ENCODE peak calls at places on chromosomes 2 and 18, in four cellular contexts. V is GM12878, C is K562, R is H1. F is an unnamed sample.

GRCh38 chr18:48804856-48805610 is 145.7 kb downstream of the SMAD7 start:
- DNase-seq in R (no peak), V (no peak), C (no peak), F (no peak)

GRCh38 chr18:3706279-3707097 is 256.5 kb downstream of the TGIF1 start:
- DNase-seq in V (no peak), C (peak), R (no peak), F (peak)

GRCh38 chr18:32093523-32093922 is 1.8 kb downstream of the RNF138 start:
- DNase-seq in R (no peak), C (peak), V (no peak), F (peak)

GRCh38 chr2:177078843-177079242 is 133.8 kb upstream of the HNRNPA3 start:
- DNase-seq in C (no peak), R (no peak), V (no peak), F (no peak)

GRCh38 chr2:160464996-160465395 is 28.6 kb downstream of the RBMS1 start:
- DNase-seq in V (no peak), C (no peak), R (no peak), F (no peak)

GRCh38 chr2:41737888-41738287 is 309.9 kb upstream of the PKDCC start:
- DNase-seq in C (no peak), V (no peak), R (no peak), F (no peak)

GRCh38 chr2:11375025-11375688 is 30.7 kb upstream of the ROCK2 start:
- DNase-seq in C (no peak), R (no peak), V (no peak), F (no peak)

GRCh38 chr18:75869197-75869596 is 441.7 kb upstream of the SMIM21 start:
- DNase-seq in R (no peak), C (no peak), V (no peak), F (no peak)

GRCh38 chr2:16218161-16218560 is 277.8 kb downstream of the MYCN start:
- DNase-seq in R (no peak), C (no peak), V (no peak), F (no peak)

GRCh38 chr2:152335016-152335850 is at the start of gene FMNL2:
- DNase-seq in C (peak), V (peak), R (peak), F (peak)

GRCh38 chr2:166700079-166700478 is 188.2 kb upstream of the XIRP2 start:
- DNase-seq in V (no peak), C (no peak), R (no peak), F (peak)

GRCh38 chr18:69996417-69996816 is 48.7 kb upstream of the CD226 start:
- DNase-seq in C (no peak), R (no peak), V (no peak), F (no peak)

GRCh38 chr2:128444044-128444771 is 125.5 kb upstream of the HS6ST1 start:
- DNase-seq in R (peak), C (no peak), V (no peak), F (no peak)

GRCh38 chr2:175156534-175156933 is 11.5 kb downstream of the ATF2 start:
- DNase-seq in V (no peak), C (no peak), R (no peak), F (no peak)

GRCh38 chr18:5872886-5873285 is 22.4 kb downstream of the TMEM200C start:
- DNase-seq in C (no peak), R (no peak), V (no peak), F (no peak)

GRCh38 chr18:3494245-3494526 is 44.2 kb downstream of the TGIF1 start:
- DNase-seq in C (no peak), V (no peak), R (no peak), F (no peak)

DNA sequence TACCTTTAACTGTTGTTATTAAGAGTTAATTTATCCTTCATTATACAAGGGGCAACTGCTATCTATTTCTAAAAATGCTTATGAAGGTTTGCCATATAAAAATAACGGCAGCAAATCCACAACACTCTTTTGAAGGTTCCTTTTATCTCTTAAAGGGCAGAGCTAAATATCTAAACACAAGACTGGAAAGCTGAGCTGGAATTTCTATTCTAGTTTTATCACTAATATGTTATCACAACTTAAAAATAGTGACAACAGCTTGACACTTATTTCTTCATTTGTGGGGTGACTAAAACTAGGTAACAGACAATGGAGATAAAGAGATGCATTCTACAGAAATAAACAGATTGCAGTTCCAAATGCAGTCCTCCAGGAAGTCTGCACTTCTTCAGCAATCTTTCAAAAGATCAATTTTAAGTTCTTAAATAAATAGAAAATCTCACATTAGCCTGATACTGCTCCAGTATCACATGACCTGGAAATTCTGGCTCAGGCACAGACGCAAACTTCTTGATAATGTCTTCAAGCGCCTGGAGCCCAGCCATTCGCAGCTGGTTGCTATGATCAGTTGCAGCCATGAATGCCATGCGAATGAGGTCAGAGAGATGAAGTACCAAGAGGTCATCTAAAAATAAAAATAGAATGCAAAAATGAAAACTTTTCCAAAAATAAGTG is 54.0 kb upstream of the STRN start:
- DNase-seq in R (no peak), V (no peak), C (no peak), F (peak)
- H3K27ac ChIP-seq in R (no peak), V (no peak), C (no peak), F (no peak)

GRCh38 chr2:26670931-26671460 is 21.5 kb upstream of the KCNK3 start:
- DNase-seq in V (no peak), R (no peak), C (no peak), F (no peak)

GRCh38 chr2:26670171-26670570 is 22.4 kb upstream of the KCNK3 start:
- DNase-seq in R (no peak), C (no peak), V (no peak), F (peak)

GRCh38 chr2:26668041-26668440 is 24.5 kb upstream of the KCNK3 start:
- DNase-seq in C (no peak), R (no peak), V (no peak), F (no peak)

GRCh38 chr2:26669099-26669498 is 23.4 kb upstream of the KCNK3 start:
- DNase-seq in R (no peak), V (no peak), C (no peak), F (no peak)

GRCh38 chr2:26666671-26667070 is 25.5 kb upstream of the CIB4 start:
- DNase-seq in R (no peak), V (no peak), C (no peak), F (peak)
- TF ChIP-seq CHD1 in R (no peak), V (no peak), C (no peak), F (no peak)

GRCh38 chr18:78607784-78608183 is 371.8 kb upstream of the SALL3 start:
- DNase-seq in V (no peak), C (no peak), R (no peak), F (no peak)
- H3K27ac ChIP-seq in V (no peak), C (no peak), R (no peak), F (no peak)

GRCh38 chr2:75021672-75022071 is 63.2 kb downstream of the POLE4 start:
- DNase-seq in R (no peak), V (no peak), C (no peak), F (peak)
- TF ChIP-seq CHD1 in R (no peak), V (no peak), C (no peak), F (no peak)

GRCh38 chr2:112149194-112149593 is 11.0 kb downstream of the FBLN7 start:
- DNase-seq in V (no peak), C (no peak), R (peak), F (no peak)

GRCh38 chr2:112151275-112151674 is 13.1 kb downstream of the FBLN7 start:
- DNase-seq in R (no peak), C (no peak), V (no peak), F (no peak)

GRCh38 chr2:112149866-112150435 is 11.8 kb downstream of the FBLN7 start:
- DNase-seq in R (peak), V (no peak), C (no peak), F (no peak)

GRCh38 chr2:112150851-112151250 is 12.7 kb downstream of the FBLN7 start:
- DNase-seq in C (no peak), V (no peak), R (peak), F (no peak)

DNA sequence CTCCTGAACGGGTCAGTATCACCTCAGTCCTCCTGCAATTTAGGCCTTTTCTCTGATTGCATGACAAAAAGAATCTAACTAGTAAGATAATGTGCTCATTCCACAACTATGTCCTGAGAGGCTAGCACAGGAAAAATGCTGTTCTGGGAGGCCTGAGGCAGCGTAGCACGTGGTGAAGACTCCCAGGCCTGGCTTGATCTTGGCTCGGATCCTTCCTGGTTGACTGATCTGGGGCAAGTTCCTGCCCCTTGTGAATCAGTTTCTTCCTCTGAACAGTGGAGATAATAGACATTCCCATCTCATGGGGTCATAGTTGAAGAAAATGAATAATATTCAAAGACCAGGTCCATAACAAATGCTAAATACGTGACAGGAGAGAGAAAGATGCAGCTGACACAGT is 12.3 kb downstream of the FBLN7 start:
- DNase-seq in C (no peak), V (no peak), R (peak), F (peak)
- H3K27ac ChIP-seq in C (no peak), V (no peak), R (no peak), F (peak)

DNA sequence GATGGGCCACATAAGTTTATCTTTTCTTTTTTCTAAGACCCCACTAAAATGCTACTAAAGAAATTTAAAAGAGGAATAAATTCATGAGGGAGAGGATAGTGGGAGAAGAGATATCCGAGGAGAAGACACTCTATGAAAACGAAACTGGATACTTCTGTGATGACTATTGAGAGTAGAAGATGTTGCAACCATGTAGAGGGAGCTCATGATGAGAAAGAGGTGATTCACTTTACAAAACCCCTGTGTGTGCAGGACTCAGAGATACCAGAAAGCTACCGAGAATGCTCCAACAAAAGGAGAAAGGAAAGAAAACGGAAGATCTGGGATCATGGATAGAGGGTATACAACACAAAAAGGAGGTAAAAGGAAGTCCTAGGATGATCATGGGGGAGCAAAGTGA is 34.9 kb downstream of the SLC38A11 start:
- DNase-seq in V (no peak), C (no peak), R (no peak), F (peak)
- TF ChIP-seq CHD1 in V (no peak), C (no peak), R (no peak), F (no peak)

DNA sequence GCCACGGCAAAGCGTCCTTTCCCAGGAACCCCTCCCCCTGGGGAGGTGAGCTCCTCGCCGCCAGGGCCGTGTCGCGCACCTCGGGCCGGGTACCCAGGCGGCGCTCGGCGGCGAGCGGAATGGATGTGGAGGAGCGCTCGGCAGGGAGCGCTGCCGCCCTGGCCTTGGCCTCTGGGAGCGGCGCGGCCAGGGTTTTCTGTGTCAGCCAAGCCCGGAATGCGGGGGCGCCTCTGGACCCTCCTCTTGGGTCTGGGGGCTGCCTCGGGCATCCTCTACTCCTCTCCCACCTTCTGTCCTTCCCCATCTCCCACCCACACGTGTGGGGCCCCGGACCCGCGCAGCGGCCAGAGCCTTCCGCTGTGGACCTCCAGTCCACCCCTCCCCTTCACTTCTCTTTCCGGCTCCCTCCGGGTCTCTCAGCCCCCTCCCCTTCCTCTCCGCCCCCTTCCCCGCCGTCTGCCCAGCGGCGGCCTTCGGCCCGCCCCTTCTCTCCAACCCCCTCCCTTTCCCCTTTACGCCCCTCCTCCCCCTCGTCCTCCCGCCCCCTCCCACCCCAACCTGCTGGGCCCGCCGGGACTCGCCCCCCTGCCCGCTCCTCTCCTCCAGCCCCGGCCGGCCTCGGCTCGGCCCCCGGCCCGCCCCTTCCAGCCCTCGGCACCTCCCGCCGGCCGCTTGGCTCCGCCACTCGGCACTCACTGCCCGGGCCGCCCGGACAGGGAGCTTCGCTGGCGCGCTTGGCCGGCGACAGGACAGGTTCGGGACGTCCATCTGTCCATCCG is at the start of gene MERTK:
- DNase-seq in R (peak), C (peak), V (no peak), F (peak)
- H3K27ac ChIP-seq in R (peak), C (peak), V (no peak), F (peak)

GRCh38 chr2:225787497-225787896 is 388.0 kb downstream of the NYAP2 start:
- DNase-seq in V (no peak), R (no peak), C (no peak), F (no peak)
- TF ChIP-seq CHD1 in V (no peak), R (no peak), C (no peak), F (no peak)

GRCh38 chr2:222797871-222798270 is 63.0 kb upstream of the ACSL3 start:
- DNase-seq in R (no peak), V (no peak), C (no peak), F (no peak)
- H3K27ac ChIP-seq in R (no peak), V (no peak), C (no peak), F (no peak)